ENCODE peak calls at places on chromosomes 3 and 15, in seven cellular contexts. Y, F, D, O, M, S and A are unnamed samples.

GRCh38 chr3:160372780-160373179 is 26.2 kb downstream of the IFT80 start:
- DNase-seq in Y (no peak), F (no peak), D (no peak), O (no peak), M (no peak), S (no peak), A (no peak)

GRCh38 chr3:46848271-46849097 is 14.8 kb downstream of the MYL3 start:
- DNase-seq in Y (peak), F (peak), D (no peak), O (no peak), M (peak), S (no peak), A (no peak)

GRCh38 chr15:28105224-28105791 is 6.2 kb upstream of the OCA2 start:
- DNase-seq in Y (no peak), F (no peak), D (no peak), O (no peak), M (no peak), S (no peak), A (no peak)

GRCh38 chr3:139934557-139935070 is 371 bp upstream of the CLSTN2 start:
- DNase-seq in Y (no peak), F (peak), D (no peak), O (peak), M (peak), S (peak), A (peak)

GRCh38 chr3:48694610-48695051 is 8.9 kb upstream of the NCKIPSD start:
- DNase-seq in Y (peak), F (peak), D (no peak), O (peak), M (no peak), S (peak), A (peak)

GRCh38 chr15:50017522-50017921 is 101.5 kb downstream of the ATP8B4 start:
- DNase-seq in Y (no peak), F (no peak), D (no peak), O (no peak), M (no peak), S (no peak), A (no peak)

GRCh38 chr3:19972056-19972455 is 25.2 kb downstream of the RAB5A start:
- DNase-seq in Y (no peak), F (no peak), D (no peak), O (no peak), M (no peak), S (no peak), A (no peak)

GRCh38 chr3:189353318-189353958 is 181.7 kb downstream of the TPRG1 start:
- DNase-seq in Y (no peak), F (peak), D (no peak), O (no peak), M (no peak), S (no peak), A (no peak)

GRCh38 chr15:54150255-54150654 is 172.0 kb downstream of the UNC13C start:
- DNase-seq in Y (no peak), F (no peak), D (no peak), O (no peak), M (no peak), S (no peak), A (no peak)

GRCh38 chr3:9129366-9129765 is 120.1 kb downstream of the SRGAP3 start:
- DNase-seq in Y (no peak), F (no peak), D (no peak), O (no peak), M (no peak), S (no peak), A (no peak)

GRCh38 chr15:68896178-68896577 is 34.1 kb upstream of the SPESP1 start:
- DNase-seq in Y (no peak), F (no peak), D (no peak), O (no peak), M (no peak), S (no peak), A (no peak)

GRCh38 chr3:116443096-116443793 is 2.0 kb downstream of the LSAMP start:
- DNase-seq in Y (no peak), F (no peak), D (no peak), O (no peak), M (peak), S (no peak), A (peak)

GRCh38 chr15:50925281-50925680 is 16.8 kb downstream of the AP4E1 start:
- DNase-seq in Y (no peak), F (no peak), D (no peak), O (no peak), M (no peak), S (no peak), A (no peak)

GRCh38 chr3:124248471-124249028 is 256.6 kb upstream of the ROPN1 start:
- DNase-seq in Y (peak), F (peak), D (no peak), O (no peak), M (no peak), S (peak), A (no peak)

GRCh38 chr3:134600685-134601502 is 49.9 kb downstream of the KY start:
- DNase-seq in Y (peak), F (peak), D (no peak), O (peak), M (peak), S (peak), A (peak)

GRCh38 chr3:42031808-42032475 is 59.2 kb upstream of the TRAK1 start:
- DNase-seq in Y (no peak), F (peak), D (no peak), O (peak), M (peak), S (no peak), A (peak)

GRCh38 chr15:73078291-73078690 is 26.0 kb downstream of the NEO1 start:
- DNase-seq in Y (no peak), F (no peak), D (no peak), O (no peak), M (no peak), S (no peak), A (no peak)

GRCh38 chr3:127216415-127217261 is 23.7 kb downstream of the PRR23E start:
- DNase-seq in Y (no peak), F (no peak), D (no peak), O (no peak), M (peak), S (no peak), A (no peak)

GRCh38 chr15:70526221-70526973 is 237.0 kb downstream of the UACA start:
- DNase-seq in Y (no peak), F (peak), D (no peak), O (no peak), M (peak), S (peak), A (no peak)

GRCh38 chr15:92801774-92802464 is 98.2 kb upstream of the CHD2 start:
- DNase-seq in Y (no peak), F (peak), D (no peak), O (no peak), M (no peak), S (no peak), A (no peak)

GRCh38 chr3:45677045-45677436 is 12.2 kb upstream of the SACM1L start:
- DNase-seq in Y (no peak), F (no peak), D (no peak), O (no peak), M (no peak), S (no peak), A (no peak)

GRCh38 chr3:15107075-15107947 is 8.4 kb upstream of the RBSN start:
- DNase-seq in Y (no peak), F (no peak), D (no peak), O (no peak), M (no peak), S (no peak), A (no peak)

GRCh38 chr3:9036327-9037112 is 73.2 kb upstream of the RAD18 start:
- DNase-seq in Y (peak), F (peak), D (no peak), O (no peak), M (peak), S (peak), A (peak)

GRCh38 chr15:74988007-74988800 is 7.2 kb upstream of the SCAMP5 start:
- DNase-seq in Y (peak), F (peak), D (no peak), O (no peak), M (peak), S (peak), A (no peak)

GRCh38 chr15:39942101-39942752 is 8.3 kb downstream of the EIF2AK4 start:
- DNase-seq in Y (no peak), F (no peak), D (no peak), O (no peak), M (no peak), S (no peak), A (no peak)

GRCh38 chr3:72953325-72953956 is 43.2 kb upstream of the PPP4R2 start:
- DNase-seq in Y (no peak), F (no peak), D (no peak), O (no peak), M (no peak), S (no peak), A (no peak)

GRCh38 chr3:101888653-101889052 is 39.3 kb downstream of the NFKBIZ start:
- DNase-seq in Y (no peak), F (peak), D (no peak), O (no peak), M (no peak), S (peak), A (no peak)

GRCh38 chr15:62503451-62503850 is 338.4 kb upstream of the C2CD4B start:
- DNase-seq in Y (no peak), F (no peak), D (no peak), O (no peak), M (peak), S (peak), A (peak)

GRCh38 chr15:68205949-68206539 is 912 bp upstream of the CALML4 start:
- DNase-seq in Y (peak), F (peak), D (no peak), O (no peak), M (peak), S (peak), A (peak)

GRCh38 chr3:128237348-128238099 is 84.2 kb downstream of the EEFSEC start:
- DNase-seq in Y (no peak), F (no peak), D (no peak), O (no peak), M (peak), S (no peak), A (no peak)